ENCODE peak calls at places on chromosomes 7 and 10, in five cellular contexts. Z is body of pancreas, G is hepatocyte, A is mammary epithelial cell, B is A549. I is an unnamed sample.

GRCh38 chr7:111011500-111011899 is 79.4 kb upstream of the LRRN3 start:
- DNase-seq in Z (no peak), A (no peak), G (no peak), B (no peak), I (no peak)

GRCh38 chr10:101236376-101237079 is 7.3 kb upstream of the LBX1 start:
- DNase-seq in A (no peak), B (no peak), G (no peak), Z (no peak), I (peak; percentile 34)

GRCh38 chr10:21649441-21649872 is 115.4 kb downstream of the MLLT10 start:
- DNase-seq in A (peak; percentile 11), B (no peak), G (no peak), Z (no peak), I (no peak)

GRCh38 chr10:105974803-105975456 is 1189.6 kb downstream of the SORCS1 start:
- DNase-seq in Z (peak; percentile 20), G (peak; percentile 57), B (no peak), A (peak; percentile 17), I (peak; percentile 47)

GRCh38 chr7:31408120-31408729 is 67.7 kb upstream of the NEUROD6 start:
- DNase-seq in B (peak; percentile 84), G (peak; percentile 70), Z (no peak), A (peak; percentile 83), I (no peak)

GRCh38 chr10:113126506-113127192 is 176.6 kb downstream of the TCF7L2 start:
- DNase-seq in B (peak; percentile 55), G (peak; percentile 90), A (peak; percentile 63), Z (peak; percentile 76), I (peak; percentile 84)

GRCh38 chr7:134245253-134245652 is 71.5 kb downstream of the SLC35B4 start:
- DNase-seq in G (no peak), Z (no peak), B (no peak), A (no peak), I (no peak)

GRCh38 chr7:140003913-140004382 is 58.8 kb downstream of the PARP12 start:
- DNase-seq in Z (no peak), B (peak; percentile 80), A (peak; percentile 49), G (peak; percentile 69), I (peak; percentile 81)

GRCh38 chr7:103888603-103889153 is 100.8 kb downstream of the RELN start:
- DNase-seq in Z (no peak), A (no peak), G (no peak), B (no peak), I (no peak)

GRCh38 chr7:79711660-79712059 is 258.2 kb upstream of the MAGI2 start:
- DNase-seq in B (no peak), A (no peak), G (no peak), Z (no peak), I (no peak)

GRCh38 chr10:96395931-96396877 is 37.4 kb upstream of the OPALIN start:
- DNase-seq in G (peak; percentile 87), A (peak; percentile 43), B (peak; percentile 91), Z (peak; percentile 74), I (peak; percentile 76)

GRCh38 chr10:77223532-77224460 is 413.8 kb downstream of the KCNMA1 start:
- DNase-seq in G (no peak), A (no peak), Z (no peak), B (no peak), I (no peak)

GRCh38 chr10:96047004-96047649 is 3.7 kb downstream of the CCNJ start:
- DNase-seq in G (peak; percentile 30), A (no peak), B (no peak), Z (no peak), I (no peak)

GRCh38 chr10:124996854-124997215 is 54.9 kb downstream of the ZRANB1 start:
- DNase-seq in Z (peak; percentile 13), B (no peak), A (no peak), G (no peak), I (no peak)

GRCh38 chr7:31111109-31111451 is 59.0 kb downstream of the ADCYAP1R1 start:
- DNase-seq in Z (no peak), B (no peak), A (no peak), G (no peak), I (no peak)

GRCh38 chr10:93287775-93288174 is 194.4 kb downstream of the MYOF start:
- DNase-seq in G (no peak), Z (no peak), B (no peak), A (no peak), I (no peak)

GRCh38 chr10:119542990-119543813 is 683 bp upstream of the RGS10 start:
- DNase-seq in Z (peak; percentile 27), G (peak; percentile 50), A (peak; percentile 65), B (peak; percentile 75), I (peak; percentile 64)

GRCh38 chr7:90994121-90994520 is 270.1 kb upstream of the FZD1 start:
- DNase-seq in Z (no peak), B (no peak), G (no peak), A (no peak), I (no peak)

GRCh38 chr10:13299437-13300287 is at the start of gene PHYH:
- DNase-seq in A (peak; percentile 78), G (peak; percentile 97), B (peak; percentile 83), Z (peak; percentile 93), I (peak; percentile 92)

GRCh38 chr10:82908096-82908495 is 1033.1 kb downstream of the NRG3 start:
- DNase-seq in A (no peak), G (no peak), B (no peak), Z (no peak), I (no peak)

GRCh38 chr7:55887786-55888185 is 530 bp downstream of the ZNF713 start:
- DNase-seq in G (no peak), Z (no peak), B (no peak), A (no peak), I (peak; percentile 9)

GRCh38 chr7:78363866-78364265 is 565.3 kb downstream of the PHTF2 start:
- DNase-seq in A (no peak), G (no peak), B (no peak), Z (no peak), I (no peak)

GRCh38 chr7:78370931-78371330 is 572.4 kb downstream of the PHTF2 start:
- DNase-seq in G (no peak), A (no peak), Z (no peak), B (no peak), I (no peak)

GRCh38 chr7:78368781-78369180 is 570.2 kb downstream of the PHTF2 start:
- DNase-seq in G (no peak), Z (no peak), B (no peak), A (no peak), I (no peak)

GRCh38 chr7:78367280-78367773 is 568.8 kb downstream of the PHTF2 start:
- DNase-seq in B (no peak), Z (no peak), G (no peak), A (no peak), I (no peak)
- H3K27ac ChIP-seq in B (no peak overlapping the region), Z (no peak overlapping the region), G (no peak overlapping the region), A (no peak overlapping the region), I (no peak overlapping the region)

DNA sequence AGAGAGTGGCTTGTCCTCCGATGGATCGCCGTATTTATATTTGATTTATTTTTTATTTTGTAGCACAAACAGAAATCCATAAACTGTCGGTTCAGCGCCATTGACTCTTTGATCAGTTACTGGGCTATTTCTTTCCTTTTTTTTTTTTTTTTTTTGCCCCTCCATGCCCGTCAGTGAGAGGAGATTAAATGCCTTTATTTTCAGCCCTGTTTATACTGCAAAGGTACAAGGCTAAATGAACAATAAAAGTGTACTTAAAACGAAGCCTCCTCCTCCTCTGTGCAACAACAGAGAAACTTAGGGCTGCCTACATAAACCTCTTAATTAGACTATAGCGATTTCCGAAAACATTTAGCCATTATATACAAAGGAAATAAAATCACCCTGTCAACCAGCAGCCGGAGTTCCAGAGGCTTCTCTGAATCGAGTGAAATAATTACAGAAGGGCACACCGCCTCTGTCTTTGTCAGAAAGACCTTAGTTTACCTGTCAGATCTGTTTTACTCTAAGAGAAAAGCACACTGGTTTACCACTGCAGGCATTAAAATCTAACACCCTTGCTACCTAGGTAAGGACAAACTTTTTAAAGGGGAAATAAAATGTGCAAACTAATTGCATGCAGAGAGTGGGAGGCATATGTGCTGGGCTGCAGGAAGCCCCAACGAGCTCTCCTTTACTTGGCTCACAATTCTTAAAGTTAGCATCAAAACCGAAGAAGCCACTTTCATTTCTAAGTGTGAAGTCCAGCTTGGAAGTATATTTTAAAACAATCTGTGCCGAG is 3.4 kb downstream of the EBF3 start:
- DNase-seq in A (no peak), Z (no peak), B (no peak), G (no peak), I (peak; percentile 17)
- H3K4me1 ChIP-seq in A (peaks cover 8% of the 10 kb centered on the region), Z (peaks cover 51% of the 10 kb centered on the region), B (peaks cover 19% of the 10 kb centered on the region), G (peaks cover 32% of the 10 kb centered on the region), I (peaks cover 17% of the 10 kb centered on the region)

GRCh38 chr7:24740821-24741220 is 16.4 kb downstream of the GSDME start:
- DNase-seq in G (no peak), B (no peak), Z (no peak), A (no peak), I (no peak)

GRCh38 chr7:24742764-24743163 is 14.5 kb downstream of the GSDME start:
- DNase-seq in B (no peak), G (no peak), Z (no peak), A (no peak), I (no peak)

GRCh38 chr7:24743471-24743870 is 13.8 kb downstream of the GSDME start:
- DNase-seq in B (no peak), Z (no peak), G (no peak), A (no peak), I (no peak)

GRCh38 chr7:24739306-24739705 is 18.0 kb downstream of the GSDME start:
- DNase-seq in A (no peak), Z (no peak), G (no peak), B (no peak), I (no peak)

DNA sequence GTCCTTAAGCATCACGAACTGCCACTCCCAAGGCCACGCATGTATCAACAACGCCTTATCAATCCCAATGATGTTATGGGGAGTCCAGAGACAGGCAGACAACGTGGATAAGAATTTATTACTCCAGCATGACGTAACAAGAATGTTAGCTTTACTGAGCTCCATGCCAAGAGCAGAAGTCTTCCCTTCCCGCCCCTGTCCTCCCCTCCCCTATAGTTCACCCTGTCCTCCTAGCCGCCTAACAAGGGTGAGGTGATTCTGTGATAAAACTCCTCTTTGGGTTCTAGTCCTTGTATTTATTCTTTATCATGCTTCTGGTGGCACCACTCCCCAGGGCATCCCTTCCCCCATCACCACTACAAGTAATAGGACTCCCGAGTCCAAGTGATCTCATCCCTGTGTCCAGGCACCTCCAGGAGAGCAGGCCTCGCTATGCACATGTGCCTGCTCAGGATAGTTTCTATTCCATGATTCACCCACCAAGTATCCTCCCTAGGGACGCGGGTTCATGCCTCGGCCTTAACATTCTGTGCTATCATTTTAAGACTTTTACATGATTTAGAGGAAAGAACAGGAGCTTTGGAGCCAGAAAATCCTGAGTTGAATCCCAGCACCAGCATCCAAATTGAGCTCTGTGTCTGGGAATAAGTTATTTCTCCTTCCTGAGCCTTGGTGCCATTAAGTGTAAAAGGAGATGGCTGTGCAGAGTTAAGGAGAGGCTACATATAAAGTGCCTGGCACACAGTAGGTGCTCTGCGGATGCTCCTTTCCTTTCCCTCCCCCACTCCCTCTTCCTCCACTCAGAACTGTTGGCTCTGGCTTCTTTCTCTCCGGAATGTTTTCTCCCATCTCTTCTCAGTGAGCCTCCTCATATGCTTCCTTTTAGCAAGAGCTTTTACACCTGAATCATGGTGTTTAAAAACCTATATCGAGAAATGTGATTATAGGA is 15.3 kb downstream of the GSDME start:
- DNase-seq in Z (no peak), A (peak; percentile 90), G (peak; percentile 86), B (peak; percentile 89), I (peak; percentile 95)
- H3K4me3 ChIP-seq in Z (no peak overlapping the region), A (no peak overlapping the region), G (no peak overlapping the region), B (no peak overlapping the region), I (no peak overlapping the region)

GRCh38 chr7:16738014-16738688 is 15.4 kb upstream of the TSPAN13 start:
- DNase-seq in G (no peak), A (no peak), Z (no peak), B (no peak), I (no peak)
- H3K27ac ChIP-seq in G (no peak overlapping the region), A (no peak overlapping the region), Z (no peak overlapping the region), B (no peak overlapping the region), I (no peak overlapping the region)

I was measured in cardiac muscle cell.